ENCODE peak calls at places on chromosomes 1 and 21, in five cellular contexts. T is adrenal gland, A is transverse colon, U is GM12892, R is esophagus muscularis mucosa. V is an unnamed sample.

GRCh38 chr1:45065083-45065482 is 53.0 kb downstream of the UROD start:
- DNase-seq in A (no peak), T (no peak), U (no peak), R (no peak), V (no peak)

GRCh38 chr1:199982606-199983005 is 44.9 kb upstream of the NR5A2 start:
- DNase-seq in A (peak; percentile 49), R (no peak), U (no peak), T (no peak), V (no peak)

GRCh38 chr1:39184354-39184818 is 20.1 kb upstream of the MACF1 start:
- DNase-seq in T (no peak), A (no peak), U (no peak), R (no peak), V (peak; percentile 81)

GRCh38 chr1:47507921-47508894 is 70.4 kb downstream of the FOXD2 start:
- DNase-seq in U (peak; percentile 17), A (peak; percentile 42), T (peak; percentile 29), R (no peak), V (no peak)

GRCh38 chr1:33758698-33759097 is 105.2 kb upstream of the HMGB4 start:
- DNase-seq in U (no peak), A (no peak), R (no peak), T (no peak), V (no peak)

GRCh38 chr1:27327964-27328363 is 6.0 kb downstream of the TMEM222 start:
- DNase-seq in U (no peak), A (no peak), R (no peak), T (no peak), V (no peak)

GRCh38 chr1:12287869-12288268 is 58.0 kb downstream of the VPS13D start:
- DNase-seq in T (no peak), R (no peak), U (no peak), A (no peak), V (no peak)

GRCh38 chr1:161885013-161885412 is 118.9 kb downstream of the ATF6 start:
- DNase-seq in T (no peak), R (no peak), U (no peak), A (no peak), V (no peak)

GRCh38 chr1:114173704-114174103 is 20.0 kb upstream of the SYT6 start:
- DNase-seq in R (no peak), T (no peak), A (no peak), U (no peak), V (no peak)

GRCh38 chr21:35198004-35198403 is 148.9 kb upstream of the RUNX1 start:
- DNase-seq in A (no peak), R (no peak), T (no peak), U (no peak), V (no peak)

GRCh38 chr1:63914241-63914640 is 140.4 kb downstream of the ROR1 start:
- DNase-seq in U (no peak), A (no peak), R (no peak), T (no peak), V (no peak)

GRCh38 chr1:197933016-197933415 is 15.8 kb downstream of the LHX9 start:
- DNase-seq in R (no peak), A (no peak), U (no peak), T (no peak), V (no peak)

GRCh38 chr1:223628233-223628632 is 37.3 kb downstream of the CAPN8 start:
- DNase-seq in T (peak; percentile 34), A (peak; percentile 48), R (no peak), U (peak; percentile 34), V (peak; percentile 70)

GRCh38 chr1:24015226-24016210 is 35.4 kb upstream of the SRSF10 start:
- DNase-seq in U (no peak), T (no peak), A (no peak), R (no peak), V (no peak)

GRCh38 chr21:38696617-38697016 is 109.1 kb upstream of the ETS2 start:
- DNase-seq in R (no peak), A (no peak), U (no peak), T (no peak), V (no peak)

GRCh38 chr1:230077436-230078221 is 10.6 kb downstream of the GALNT2 start:
- DNase-seq in R (no peak), T (no peak), U (no peak), A (no peak), V (no peak)
- TF ChIP-seq POLR2A in R (no peak), T (no peak), U (no peak), A (no peak), V (no peak)

DNA sequence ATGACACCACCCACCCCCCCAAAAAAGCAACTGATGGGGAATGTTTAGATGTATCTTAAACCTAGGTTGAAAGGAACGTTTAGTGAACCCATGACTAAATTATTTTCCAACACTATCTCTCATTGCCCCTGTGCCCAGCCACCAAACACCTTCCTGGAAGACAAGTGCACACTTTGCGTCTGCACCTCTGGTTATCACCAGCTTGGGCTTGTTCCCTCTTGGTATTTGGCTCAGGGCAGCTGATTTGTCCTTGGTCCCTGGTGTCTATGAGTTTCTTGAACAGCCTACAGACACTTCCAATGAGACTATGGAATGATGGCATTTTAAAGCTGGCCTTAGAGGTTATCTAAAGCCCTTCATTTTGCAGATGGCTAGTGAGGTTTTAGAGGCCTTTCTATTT is 15.5 kb upstream of the RIMKLA start:
- DNase-seq in A (no peak), U (no peak), T (no peak), R (no peak), V (no peak)
- TF ChIP-seq POLR2A in A (no peak), U (no peak), T (no peak), R (no peak), V (no peak)

GRCh38 chr1:148158594-148158993 is 6.5 kb upstream of the NBPF11 start:
- DNase-seq in U (no peak), A (no peak), T (no peak), R (no peak), V (no peak)
- TF ChIP-seq POLR2A in U (no peak), A (no peak), T (no peak), R (no peak), V (no peak)

GRCh38 chr1:112699425-112700144 is 7.3 kb downstream of the RHOC start:
- DNase-seq in A (no peak), T (no peak), U (no peak), R (no peak), V (no peak)

GRCh38 chr1:112698366-112699310 is 8.3 kb downstream of the RHOC start:
- DNase-seq in U (no peak), T (peak; percentile 82), A (peak; percentile 85), R (no peak), V (peak; percentile 79)

GRCh38 chr1:112701227-112702066 is 5.5 kb downstream of the RHOC start:
- DNase-seq in R (no peak), T (no peak), A (no peak), U (no peak), V (no peak)

GRCh38 chr1:112702067-112702395 is 4.9 kb downstream of the RHOC start:
- DNase-seq in T (no peak), U (no peak), A (no peak), R (no peak), V (no peak)

GRCh38 chr1:112700290-112701226 is 6.4 kb downstream of the RHOC start:
- DNase-seq in A (peak; percentile 95), R (peak; percentile 99), U (peak; percentile 59), T (peak; percentile 97), V (peak; percentile 98)
- TF ChIP-seq POLR2A in A (peak; percentile 15), R (no peak), U (no peak), T (peak; percentile 23), V (no peak)

GRCh38 chr1:1134300-1134961 is 18.5 kb upstream of the C1orf159 start:
- DNase-seq in R (no peak), U (no peak), T (no peak), A (no peak), V (no peak)

GRCh38 chr1:1129309-1129708 is 13.4 kb upstream of the C1orf159 start:
- DNase-seq in R (no peak), A (no peak), U (no peak), T (no peak), V (no peak)

GRCh38 chr1:1135339-1136111 is 19.6 kb upstream of the C1orf159 start:
- DNase-seq in R (no peak), U (no peak), T (no peak), A (no peak), V (no peak)

GRCh38 chr1:1132928-1133750 is 17.2 kb upstream of the C1orf159 start:
- DNase-seq in U (no peak), R (no peak), A (peak; percentile 86), T (no peak), V (no peak)

GRCh38 chr1:1132042-1132927 is 16.4 kb upstream of the C1orf159 start:
- DNase-seq in U (no peak), A (peak; percentile 70), R (no peak), T (no peak), V (no peak)
- TF ChIP-seq POLR2A in U (no peak), A (peak; percentile 60), R (no peak), T (no peak), V (no peak)

GRCh38 chr1:40979241-40980067 is at the start of gene CTPS1:
- DNase-seq in R (peak; percentile 98), U (peak; percentile 96), T (peak; percentile 97), A (peak; percentile 96), V (peak; percentile 94)
- TF ChIP-seq POLR2A in R (no peak), U (peak; percentile 86), T (peak; percentile 36), A (peak; percentile 40), V (peak; percentile 67)

DNA sequence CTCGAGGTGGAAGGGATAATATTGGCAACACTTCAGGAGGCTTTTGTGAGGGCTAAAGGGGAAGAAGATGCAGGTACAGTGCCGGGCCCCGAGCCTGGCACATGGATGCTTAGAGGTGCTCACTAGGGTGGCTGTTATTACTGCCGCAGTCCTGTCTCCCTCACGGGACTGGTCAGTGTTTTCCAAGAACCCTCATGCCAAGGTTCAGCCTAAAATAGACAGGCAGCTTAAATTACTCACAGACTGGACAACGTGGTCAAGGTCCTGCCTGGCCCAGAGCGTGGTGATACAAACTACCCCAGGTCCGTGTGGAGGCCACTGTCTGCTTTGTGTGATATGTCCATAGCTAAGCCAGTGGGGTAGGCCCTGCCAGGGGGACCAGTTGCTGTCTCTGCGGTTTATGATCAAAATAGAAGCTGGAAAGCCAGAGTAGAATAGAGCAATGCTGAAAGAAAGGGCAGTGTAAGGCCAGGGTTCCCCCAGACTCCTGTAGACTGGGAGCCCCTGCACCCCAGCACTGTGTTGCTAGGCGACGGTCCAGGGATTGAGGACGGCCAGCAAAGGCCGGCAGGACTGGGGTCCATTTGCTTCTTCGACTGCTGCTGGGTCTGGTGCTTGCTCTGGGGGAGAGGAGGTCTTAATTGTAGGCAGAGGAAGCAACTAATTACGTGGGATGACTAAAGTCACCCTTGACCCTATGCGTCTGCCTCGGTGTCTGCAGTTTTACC is 36.1 kb downstream of the ELAPOR1 start:
- DNase-seq in T (peak; percentile 57), U (no peak), A (no peak), R (no peak), V (no peak)
- TF ChIP-seq POLR2A in T (no peak), U (no peak), A (no peak), R (no peak), V (no peak)

DNA sequence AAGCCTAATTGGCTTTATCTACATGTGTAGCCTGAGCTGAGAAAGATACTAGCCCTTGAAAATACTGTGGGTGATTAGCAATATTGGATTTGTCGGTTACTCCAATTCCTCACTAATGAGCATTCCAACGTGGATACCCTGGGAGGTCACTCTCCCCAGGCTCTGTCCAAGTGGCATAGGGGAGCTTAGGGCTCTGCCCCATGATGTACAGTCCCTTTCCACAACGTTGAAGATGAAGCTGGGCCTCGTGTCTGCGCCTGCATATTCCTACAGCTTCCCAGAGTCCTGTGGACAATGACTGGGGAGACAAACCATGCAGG is 2.6 kb downstream of the RCC1 start:
- DNase-seq in A (no peak), R (no peak), T (no peak), U (no peak), V (no peak)
- TF ChIP-seq POLR2A in A (no peak), R (no peak), T (no peak), U (peak; percentile 79), V (peak; percentile 43)

V was measured in erythroblast.